ENCODE peak calls at places on chromosomes 5 and 9, in nine cellular contexts. E, N, I, T, Z, O, M, R and W are unnamed samples.

GRCh38 chr9:13513710-13514444 is 234.4 kb upstream of the MPDZ start:
- DNase-seq in R (peak), Z (no peak), E (peak), T (no peak), I (no peak), M (no peak), O (peak), N (peak), W (peak)

GRCh38 chr9:124015091-124015660 is 3.6 kb downstream of the LHX2 start:
- DNase-seq in T (no peak), R (peak), O (peak), M (no peak), N (no peak), I (no peak), Z (no peak), E (no peak), W (no peak)

GRCh38 chr5:52837591-52838001 is 49.9 kb downstream of the ITGA1 start:
- DNase-seq in Z (no peak), R (no peak), O (no peak), I (no peak), E (peak), M (peak), T (no peak), N (no peak), W (no peak)

GRCh38 chr9:26723486-26723885 is 169.1 kb downstream of the CAAP1 start:
- DNase-seq in O (peak), M (no peak), Z (peak), R (peak), T (no peak), I (peak), N (peak), E (peak), W (peak)

GRCh38 chr5:85096426-85096825 is 711.7 kb upstream of the EDIL3 start:
- DNase-seq in R (no peak), Z (no peak), T (no peak), O (no peak), E (no peak), I (no peak), M (peak), N (no peak), W (no peak)

GRCh38 chr5:39461007-39461682 is 36.4 kb upstream of the DAB2 start:
- DNase-seq in I (no peak), Z (no peak), E (no peak), R (no peak), N (no peak), O (no peak), T (no peak), M (no peak), W (no peak)

GRCh38 chr5:144142826-144143167 is 27.7 kb downstream of the YIPF5 start:
- DNase-seq in N (no peak), T (no peak), R (no peak), Z (no peak), M (no peak), O (no peak), I (no peak), E (no peak), W (no peak)

GRCh38 chr9:94443039-94443722 is 111.7 kb upstream of the PCAT7 start:
- DNase-seq in O (no peak), R (no peak), E (no peak), Z (no peak), T (no peak), I (no peak), M (no peak), N (no peak), W (peak)

GRCh38 chr5:66898241-66899039 is 298.2 kb downstream of the CD180 start:
- DNase-seq in Z (no peak), N (no peak), I (no peak), O (no peak), T (no peak), E (peak), R (no peak), M (peak), W (peak)

GRCh38 chr9:38649731-38650363 is 29.5 kb upstream of the ANKRD18A start:
- DNase-seq in N (no peak), M (no peak), T (no peak), R (no peak), Z (no peak), E (no peak), I (no peak), O (no peak), W (no peak)

DNA sequence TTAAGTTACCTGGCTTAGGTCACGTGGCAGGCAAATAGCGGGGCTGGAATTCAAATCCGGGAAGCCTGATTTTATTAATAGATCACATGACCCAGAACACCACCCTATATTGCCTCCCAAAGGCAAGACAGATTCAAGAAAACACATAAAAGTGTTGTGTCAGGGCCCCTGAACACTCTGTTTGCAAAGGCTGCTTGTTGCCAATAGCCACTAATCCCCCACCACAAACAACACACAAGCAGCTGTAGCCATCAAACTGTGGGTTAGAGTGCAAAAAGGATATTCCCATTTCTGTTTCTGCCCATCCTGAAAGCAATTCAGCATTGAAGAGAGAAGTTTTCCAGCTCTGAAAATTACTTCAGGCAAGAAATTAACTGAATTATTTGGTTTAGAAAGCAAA is 358.9 kb upstream of the RFX3 start:
- DNase-seq in Z (no peak), E (no peak), T (no peak), R (no peak), I (no peak), O (no peak), N (no peak), M (no peak), W (no peak)
- TF ChIP-seq CTCF in Z (no peak), E (no peak), T (no peak), R (no peak), I (no peak), O (no peak), N (no peak), M (no peak), W (no peak)

GRCh38 chr5:140349244-140349643 is 2.8 kb upstream of the HBEGF start:
- DNase-seq in M (no peak), R (no peak), I (no peak), O (no peak), T (no peak), Z (peak), N (no peak), E (no peak), W (peak)

GRCh38 chr5:140346348-140347221 is at the start of gene HBEGF:
- DNase-seq in I (peak), N (peak), T (peak), O (peak), M (peak), E (peak), Z (peak), R (peak), W (peak)

GRCh38 chr5:140345919-140346347 is 470 bp downstream of the HBEGF start:
- DNase-seq in Z (peak), R (peak), N (peak), I (peak), M (peak), T (no peak), O (peak), E (peak), W (peak)

GRCh38 chr5:140347382-140347781 is 979 bp upstream of the HBEGF start:
- DNase-seq in T (no peak), O (no peak), I (no peak), M (no peak), N (no peak), Z (no peak), R (no peak), E (no peak), W (no peak)

DNA sequence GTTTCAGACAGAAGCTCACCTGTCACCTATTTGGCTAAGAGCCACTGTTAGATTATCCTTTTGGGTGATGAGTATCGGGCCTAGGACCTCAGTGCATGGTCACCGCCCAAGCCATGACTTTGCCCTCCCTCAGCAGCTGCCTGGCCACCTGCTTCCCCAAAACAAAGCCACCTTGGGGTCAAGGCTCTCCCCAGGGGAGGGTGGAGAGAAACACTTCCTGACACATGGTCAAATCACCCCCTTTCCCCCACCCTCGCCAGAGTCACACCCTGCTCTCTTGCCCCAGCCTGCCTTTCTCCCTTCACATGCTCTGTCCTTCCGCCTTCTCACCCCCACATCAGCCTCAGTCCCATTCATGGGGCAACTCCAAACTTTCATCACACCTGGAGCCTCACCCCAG is 1.7 kb upstream of the HBEGF start:
- DNase-seq in Z (no peak), R (no peak), O (no peak), M (no peak), T (no peak), I (no peak), E (no peak), N (no peak), W (peak)
- TF ChIP-seq CTCF in Z (no peak), R (no peak), O (no peak), M (no peak), T (no peak), I (no peak), E (no peak), N (no peak), W (no peak)

GRCh38 chr9:12266758-12267157 is 426.4 kb upstream of the TYRP1 start:
- DNase-seq in O (no peak), T (no peak), M (no peak), I (no peak), R (no peak), Z (no peak), N (no peak), E (no peak), W (no peak)
- TF ChIP-seq CTCF in O (no peak), T (no peak), M (no peak), I (no peak), R (no peak), Z (no peak), N (no peak), E (no peak), W (no peak)

GRCh38 chr5:100311811-100312210 is 223.4 kb upstream of the FAM174A start:
- DNase-seq in T (no peak), N (no peak), I (no peak), O (no peak), R (no peak), E (peak), Z (no peak), M (peak), W (peak)
- TF ChIP-seq CTCF in T (no peak), N (peak), I (no peak), O (no peak), R (no peak), E (no peak), Z (peak), M (no peak), W (no peak)